ENCODE peak calls at places on chromosomes 4 and X, in six cellular contexts. P is neural progenitor cell; Z is IMR-90; R is left colon; B is HepG2; Q is activated naive CD4-positive, alpha-beta T cell treated with anti-CD3 and anti-CD28 coated beads, Interleukin-2, amount 50 U/mL, for 16 hours. H is an unnamed sample.
A peak's percentile ranks its signal among the peaks of the same experiment; 100 is the strongest.

GRCh38 chr4:1207157-1207470 is 34.7 kb upstream of the SPON2 start:
- DNase-seq in Q (peak; percentile 10), B (no peak), P (no peak), R (no peak), Z (no peak), H (no peak)

GRCh38 chr4:174663254-174663653 is 141.0 kb upstream of the HPGD start:
- DNase-seq in P (no peak), Q (no peak), Z (peak; percentile 1), B (no peak), R (no peak), H (peak; percentile 54)

GRCh38 chrX:10089378-10089795 is 67.4 kb upstream of the CLCN4 start:
- DNase-seq in Z (peak; percentile 36), R (no peak), P (no peak), B (no peak), Q (no peak), H (no peak)

GRCh38 chr4:20474119-20474518 is 222.4 kb downstream of the SLIT2 start:
- DNase-seq in P (peak; percentile 61), Q (no peak), R (no peak), Z (peak; percentile 43), B (no peak), H (peak; percentile 65)

GRCh38 chrX:114924846-114925245 is 92.6 kb downstream of the IL13RA2 start:
- DNase-seq in B (no peak), P (no peak), R (no peak), Z (peak; percentile 44), Q (no peak), H (peak; percentile 65)

GRCh38 chrX:119235872-119236598 is at the start of gene PGRMC1:
- DNase-seq in B (peak; percentile 55), Q (peak; percentile 78), P (peak; percentile 90), R (peak; percentile 85), Z (peak; percentile 64), H (peak; percentile 86)

GRCh38 chrX:140034916-140035315 is 69.6 kb upstream of the CXorf66 start:
- DNase-seq in B (no peak), P (peak; percentile 37), Z (no peak), Q (no peak), R (no peak), H (peak; percentile 3)

GRCh38 chr4:14701389-14701788 is 300.9 kb upstream of the CPEB2 start:
- DNase-seq in B (no peak), P (no peak), Q (no peak), Z (no peak), R (no peak), H (peak; percentile 1)

GRCh38 chr4:826508-827208 is 729 bp upstream of the CPLX1 start:
- DNase-seq in B (no peak), R (no peak), Q (no peak), Z (no peak), P (peak; percentile 65), H (no peak)

GRCh38 chr4:70895405-70895804 is 6.8 kb upstream of the MOB1B start:
- DNase-seq in B (peak; percentile 26), R (no peak), Q (no peak), P (no peak), Z (no peak), H (peak; percentile 46)

GRCh38 chr4:121253961-121254360 is 89.8 kb upstream of the TNIP3 start:
- DNase-seq in Z (no peak), R (no peak), Q (no peak), B (no peak), P (no peak), H (no peak)

GRCh38 chr4:154707877-154708276 is 35.9 kb upstream of the LRAT start:
- DNase-seq in R (no peak), Z (no peak), B (no peak), P (no peak), Q (no peak), H (no peak)

GRCh38 chr4:113222006-113222405 is 172.6 kb downstream of the ANK2 start:
- DNase-seq in Q (no peak), R (no peak), P (no peak), B (no peak), Z (peak; percentile 14), H (peak; percentile 20)

GRCh38 chrX:47560179-47560830 is 700 bp upstream of the ARAF start:
- DNase-seq in R (no peak), Z (peak; percentile 34), B (no peak), P (no peak), Q (no peak), H (no peak)

GRCh38 chr4:95263960-95264359 is 284.8 kb downstream of the UNC5C start:
- DNase-seq in R (no peak), P (no peak), B (no peak), Z (no peak), Q (no peak), H (no peak)

GRCh38 chr4:77251751-77252150 is 94.7 kb downstream of the CCNG2 start:
- DNase-seq in Z (no peak), R (no peak), B (no peak), Q (no peak), P (no peak), H (no peak)

GRCh38 chr4:2934077-2934812 is 29.0 kb downstream of the NOP14 start:
- DNase-seq in Z (peak; percentile 24), R (peak; percentile 66), P (peak; percentile 48), Q (peak; percentile 51), B (no peak), H (peak; percentile 76)

GRCh38 chr4:31104033-31104432 is 383.9 kb downstream of the PCDH7 start:
- DNase-seq in Z (peak; percentile 54), Q (no peak), P (no peak), R (no peak), B (no peak), H (peak; percentile 28)

GRCh38 chrX:88990882-88991582 is 244.0 kb downstream of the CPXCR1 start:
- DNase-seq in P (peak; percentile 41), Q (no peak), R (no peak), B (no peak), Z (no peak), H (no peak)